ENCODE peak calls at places on chromosomes 16 and 17, in four cellular contexts. T is germinal center, S is GM03348, R is AG08395. K is an unnamed sample.

GRCh38 chr17:17111401-17112393 is 69.4 kb downstream of the MPRIP start:
- DNase-seq in T (no peak), S (no peak), R (no peak), K (no peak)

GRCh38 chr17:38724337-38724988 is 5.7 kb upstream of the CISD3 start:
- DNase-seq in R (no peak), S (no peak), T (no peak), K (no peak)

GRCh38 chr17:63193827-63194226 is 227.8 kb downstream of the TANC2 start:
- DNase-seq in R (no peak), S (no peak), T (no peak), K (no peak)

GRCh38 chr16:4728676-4729075 is 5.4 kb downstream of the ANKS3 start:
- DNase-seq in T (no peak), R (no peak), S (no peak), K (no peak)

GRCh38 chr17:39187152-39187830 is 10.2 kb downstream of the CACNB1 start:
- DNase-seq in T (no peak), R (no peak), S (no peak), K (no peak)

GRCh38 chr17:57114085-57114673 is 29.1 kb downstream of the AKAP1 start:
- DNase-seq in S (peak), T (peak), R (peak), K (peak)

GRCh38 chr17:64028874-64029464 is 8.5 kb upstream of the ICAM2 start:
- DNase-seq in T (peak), R (peak), S (peak), K (peak)

GRCh38 chr16:11328172-11329079 is 16.8 kb upstream of the RMI2 start:
- DNase-seq in S (peak), T (peak), R (peak), K (peak)

GRCh38 chr17:58242171-58242784 is 3.9 kb downstream of the LPO start:
- DNase-seq in R (no peak), S (no peak), T (no peak), K (no peak)

GRCh38 chr16:10834130-10834529 is 15.5 kb upstream of the TVP23A start:
- DNase-seq in R (no peak), T (no peak), S (no peak), K (no peak)

GRCh38 chr17:77230436-77230830 is 89.7 kb downstream of the SEC14L1 start:
- DNase-seq in T (no peak), R (no peak), S (no peak), K (no peak)

GRCh38 chr16:66250686-66251405 is 115.6 kb upstream of the CDH5 start:
- DNase-seq in T (no peak), R (peak), S (peak), K (peak)

GRCh38 chr17:1896243-1897163 is 66.7 kb downstream of the RPA1 start:
- DNase-seq in R (no peak), S (no peak), T (no peak), K (no peak)

GRCh38 chr17:76266244-76266938 is 1.2 kb downstream of the UBALD2 start:
- DNase-seq in T (no peak), S (peak), R (no peak), K (peak)

GRCh38 chr16:70430667-70431536 is 8.0 kb downstream of the ST3GAL2 start:
- DNase-seq in R (no peak), S (no peak), T (peak), K (no peak)

GRCh38 chr17:14302421-14303099 is 1.7 kb downstream of the HS3ST3B1 start:
- DNase-seq in S (peak), T (peak), R (peak), K (peak)

GRCh38 chr17:28242791-28243190 is 76.2 kb upstream of the TMEM97 start:
- DNase-seq in R (no peak), S (no peak), T (no peak), K (no peak)

GRCh38 chr16:29973384-29974246 is at the start of gene TAOK2:
- DNase-seq in S (peak), R (peak), T (peak), K (peak)

GRCh38 chr17:72421128-72422092 is 300.6 kb downstream of the SOX9 start:
- DNase-seq in T (peak), S (peak), R (peak), K (peak)

GRCh38 chr16:14284930-14285541 is 213.9 kb downstream of the MRTFB start:
- DNase-seq in R (no peak), S (no peak), T (peak), K (no peak)

GRCh38 chr17:34307110-34307509 is 12.1 kb upstream of the CCL8 start:
- DNase-seq in T (no peak), S (peak), R (peak), K (no peak)

GRCh38 chr17:27296427-27296979 is 2.6 kb downstream of the WSB1 start:
- DNase-seq in R (peak), T (no peak), S (peak), K (peak)

GRCh38 chr17:10681866-10682446 is 15.4 kb downstream of the SCO1 start:
- DNase-seq in T (no peak), S (peak), R (peak), K (peak)

GRCh38 chr17:75681289-75681688 is 14.2 kb downstream of the SAP30BP start:
- DNase-seq in S (peak), R (peak), T (no peak), K (no peak)

K was measured in AG08396.